ENCODE peak calls at places on chromosomes 6 and 20, in ten cellular contexts. X, V, I, H, D, L, K, Y, O and U are unnamed samples.

GRCh38 chr20:1368448-1369199 is 24.2 kb downstream of the FKBP1A start:
- DNase-seq in X (no peak), V (no peak), I (no peak), H (no peak), D (peak), L (no peak), K (no peak), Y (no peak), O (no peak), U (no peak)

GRCh38 chr6:19478992-19479391 is 358.2 kb upstream of the ID4 start:
- DNase-seq in X (no peak), V (no peak), I (no peak), H (no peak), D (peak), L (no peak), K (no peak), Y (no peak), O (no peak), U (no peak)

GRCh38 chr6:156880913-156881312 is 103.7 kb downstream of the ARID1B start:
- DNase-seq in X (no peak), V (no peak), I (no peak), H (no peak), D (no peak), L (no peak), K (no peak), Y (no peak), O (no peak), U (no peak)

GRCh38 chr6:55512904-55513303 is 66.1 kb downstream of the HMGCLL1 start:
- DNase-seq in X (no peak), V (no peak), I (no peak), H (no peak), D (no peak), L (no peak), K (no peak), Y (no peak), O (no peak), U (no peak)

GRCh38 chr20:19438488-19438887 is 226.0 kb downstream of the SLC24A3 start:
- DNase-seq in X (no peak), V (no peak), I (no peak), H (no peak), D (no peak), L (no peak), K (no peak), Y (no peak), O (no peak), U (no peak)

GRCh38 chr6:11869656-11870340 is 91.2 kb upstream of the ADTRP start:
- DNase-seq in X (no peak), V (no peak), I (no peak), H (no peak), D (no peak), L (no peak), K (peak), Y (no peak), O (no peak), U (no peak)

GRCh38 chr20:20711413-20711812 is 1.0 kb downstream of the RALGAPA2 start:
- DNase-seq in X (peak), V (no peak), I (no peak), H (no peak), D (no peak), L (no peak), K (no peak), Y (peak), O (no peak), U (peak)

GRCh38 chr6:140274548-140274947 is 900.1 kb upstream of the CITED2 start:
- DNase-seq in X (no peak), V (no peak), I (no peak), H (no peak), D (no peak), L (no peak), K (no peak), Y (no peak), O (no peak), U (no peak)

GRCh38 chr6:130421567-130421966 is 55.8 kb downstream of the TMEM200A start:
- DNase-seq in X (no peak), V (no peak), I (no peak), H (no peak), D (peak), L (no peak), K (no peak), Y (no peak), O (no peak), U (no peak)

GRCh38 chr6:36324191-36324590 is 12.5 kb downstream of the BNIP5 start:
- DNase-seq in X (no peak), V (no peak), I (no peak), H (no peak), D (no peak), L (no peak), K (no peak), Y (no peak), O (no peak), U (no peak)

GRCh38 chr20:20018366-20018765 is 1.2 kb downstream of the NAA20 start:
- DNase-seq in X (no peak), V (no peak), I (no peak), H (no peak), D (no peak), L (no peak), K (no peak), Y (no peak), O (no peak), U (no peak)

GRCh38 chr6:100344761-100345160 is 120.0 kb downstream of the SIM1 start:
- DNase-seq in X (no peak), V (no peak), I (no peak), H (no peak), D (peak), L (no peak), K (no peak), Y (no peak), O (no peak), U (no peak)

GRCh38 chr6:6654599-6655575 is 66.4 kb downstream of the LY86 start:
- DNase-seq in X (no peak), V (peak), I (no peak), H (peak), D (no peak), L (no peak), K (peak), Y (no peak), O (no peak), U (no peak)

GRCh38 chr6:83198486-83199172 is 5.5 kb downstream of the RWDD2A start:
- DNase-seq in X (no peak), V (no peak), I (no peak), H (no peak), D (no peak), L (no peak), K (no peak), Y (no peak), O (no peak), U (no peak)

GRCh38 chr6:142842423-142843261 is 102.3 kb downstream of the HIVEP2 start:
- DNase-seq in X (no peak), V (peak), I (no peak), H (peak), D (peak), L (no peak), K (no peak), Y (no peak), O (no peak), U (peak)

GRCh38 chr6:98047881-98048280 is 764.9 kb upstream of the MMS22L start:
- DNase-seq in X (no peak), V (no peak), I (no peak), H (no peak), D (no peak), L (no peak), K (no peak), Y (no peak), O (no peak), U (no peak)

GRCh38 chr6:81613606-81614005 is 138.9 kb downstream of the TENT5A start:
- DNase-seq in X (no peak), V (no peak), I (no peak), H (peak), D (peak), L (no peak), K (no peak), Y (no peak), O (no peak), U (no peak)

GRCh38 chr6:14047151-14047740 is 70.3 kb upstream of the CD83 start:
- DNase-seq in X (no peak), V (no peak), I (no peak), H (no peak), D (no peak), L (no peak), K (no peak), Y (no peak), O (no peak), U (no peak)

GRCh38 chr6:149473080-149474052 is 11.4 kb downstream of the ZC3H12D start:
- DNase-seq in X (no peak), V (no peak), I (peak), H (peak), D (no peak), L (no peak), K (peak), Y (no peak), O (no peak), U (no peak)

GRCh38 chr6:473759-474453 is 82.4 kb downstream of the IRF4 start:
- DNase-seq in X (no peak), V (no peak), I (no peak), H (no peak), D (no peak), L (no peak), K (no peak), Y (no peak), O (no peak), U (no peak)

GRCh38 chr20:14820771-14821170 is 483.4 kb upstream of the FLRT3 start:
- DNase-seq in X (peak), V (no peak), I (no peak), H (no peak), D (no peak), L (no peak), K (no peak), Y (no peak), O (no peak), U (no peak)

GRCh38 chr6:113178349-113178748 is 678.8 kb upstream of the MARCKS start:
- DNase-seq in X (no peak), V (no peak), I (no peak), H (no peak), D (no peak), L (no peak), K (no peak), Y (no peak), O (no peak), U (no peak)

GRCh38 chr6:15586528-15586927 is 76.3 kb downstream of the DTNBP1 start:
- DNase-seq in X (no peak), V (no peak), I (no peak), H (no peak), D (no peak), L (no peak), K (no peak), Y (no peak), O (no peak), U (no peak)

GRCh38 chr6:108156180-108156937 is 9.5 kb upstream of the NR2E1 start:
- DNase-seq in X (no peak), V (no peak), I (no peak), H (no peak), D (no peak), L (no peak), K (no peak), Y (no peak), O (no peak), U (no peak)

GRCh38 chr20:63702036-63702665 is 5.6 kb downstream of the ARFRP1 start:
- DNase-seq in X (no peak), V (no peak), I (peak), H (no peak), D (no peak), L (no peak), K (peak), Y (no peak), O (no peak), U (peak)

GRCh38 chr6:12151433-12151820 is 138.7 kb upstream of the EDN1 start:
- DNase-seq in X (no peak), V (no peak), I (no peak), H (no peak), D (no peak), L (no peak), K (no peak), Y (no peak), O (no peak), U (no peak)

GRCh38 chr20:49821850-49822249 is 9.2 kb downstream of the SLC9A8 start:
- DNase-seq in X (no peak), V (no peak), I (no peak), H (no peak), D (peak), L (no peak), K (no peak), Y (no peak), O (no peak), U (no peak)

GRCh38 chr6:149273318-149273717 is 44.2 kb upstream of the TAB2 start:
- DNase-seq in X (no peak), V (no peak), I (no peak), H (peak), D (no peak), L (no peak), K (no peak), Y (no peak), O (no peak), U (no peak)

GRCh38 chr20:53550590-53551187 is 43.0 kb downstream of the ZNF217 start:
- DNase-seq in X (no peak), V (no peak), I (no peak), H (peak), D (no peak), L (no peak), K (no peak), Y (no peak), O (no peak), U (no peak)